ENCODE peak calls at places on chromosomes 13 and 19, in six cellular contexts. O is lower leg skin, P is OCI-LY7, T is AG09309, Y is PC-9, V is bronchial epithelial cell. K is an unnamed sample.

GRCh38 chr13:25300861-25301346 is 521 bp upstream of the NUP58 start:
- DNase-seq in O (peak), P (no peak), T (no peak), Y (no peak), V (no peak), K (no peak)

GRCh38 chr19:12095111-12095790 is 30.7 kb downstream of the ZNF844 start:
- DNase-seq in O (no peak), P (no peak), T (no peak), Y (no peak), V (peak), K (no peak)

GRCh38 chr13:51292000-51292550 is 47.4 kb upstream of the SERPINE3 start:
- DNase-seq in O (peak), P (no peak), T (peak), Y (no peak), V (peak), K (peak)

GRCh38 chr19:17765069-17765618 is 13.9 kb downstream of the FCHO1 start:
- DNase-seq in O (peak), P (no peak), T (no peak), Y (peak), V (peak), K (peak)

GRCh38 chr19:35031072-35031881 is 1.0 kb downstream of the SCN1B start:
- DNase-seq in O (no peak), P (no peak), T (no peak), Y (peak), V (no peak), K (no peak)

GRCh38 chr19:5627395-5627904 is 4.6 kb downstream of the SAFB start:
- DNase-seq in O (peak), P (peak), T (no peak), Y (no peak), V (no peak), K (no peak)

GRCh38 chr19:50719566-50719965 is at the start of gene SHANK1:
- DNase-seq in O (no peak), P (no peak), T (no peak), Y (no peak), V (no peak), K (no peak)

GRCh38 chr19:16814526-16815100 is 14.6 kb upstream of the SIN3B start:
- DNase-seq in O (no peak), P (no peak), T (no peak), Y (no peak), V (no peak), K (no peak)

GRCh38 chr19:32138416-32138815 is 207.0 kb upstream of the ZNF507 start:
- DNase-seq in O (no peak), P (no peak), T (no peak), Y (no peak), V (no peak), K (no peak)
- TF ChIP-seq CTCF in O (no peak), P (peak), T (no peak), Y (no peak), V (no peak), K (no peak)

GRCh38 chr19:18831524-18832330 is at the start of gene UPF1:
- DNase-seq in O (peak), P (peak), T (no peak), Y (peak), V (peak), K (peak)
- TF ChIP-seq CTCF in O (no peak), P (no peak), T (no peak), Y (no peak), V (peak), K (no peak)

DNA sequence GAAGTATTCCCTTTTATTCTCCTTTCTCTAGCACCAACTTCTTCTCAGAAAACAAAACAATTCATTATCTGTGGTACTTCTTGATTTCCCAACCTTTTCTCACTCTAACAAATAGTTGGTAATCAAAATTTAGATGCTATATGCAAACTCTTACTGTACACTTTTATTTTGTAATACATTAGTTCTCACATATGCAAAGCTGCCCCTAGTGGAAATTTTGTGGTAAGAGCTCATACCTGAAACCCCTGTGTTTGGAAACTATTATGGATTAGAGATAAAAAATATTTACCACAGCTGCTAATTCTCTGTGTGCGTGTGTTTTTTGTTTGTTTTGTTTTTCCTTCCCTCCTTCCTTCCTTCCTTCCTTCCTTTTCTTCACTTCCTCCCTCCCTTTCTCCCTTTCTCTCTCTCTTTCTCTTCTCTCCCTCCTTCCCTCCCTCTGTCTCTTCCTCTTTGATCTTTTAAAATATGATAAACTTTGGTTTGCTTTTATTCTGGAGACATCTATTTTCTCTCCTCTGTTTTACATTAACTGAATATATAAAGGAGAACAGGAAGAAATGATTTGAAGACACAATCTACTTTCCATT is 537.4 kb downstream of the SLITRK6 start:
- DNase-seq in O (no peak), P (peak), T (no peak), Y (no peak), V (peak), K (peak)
- TF ChIP-seq CTCF in O (no peak), P (peak), T (peak), Y (peak), V (peak), K (peak)

DNA sequence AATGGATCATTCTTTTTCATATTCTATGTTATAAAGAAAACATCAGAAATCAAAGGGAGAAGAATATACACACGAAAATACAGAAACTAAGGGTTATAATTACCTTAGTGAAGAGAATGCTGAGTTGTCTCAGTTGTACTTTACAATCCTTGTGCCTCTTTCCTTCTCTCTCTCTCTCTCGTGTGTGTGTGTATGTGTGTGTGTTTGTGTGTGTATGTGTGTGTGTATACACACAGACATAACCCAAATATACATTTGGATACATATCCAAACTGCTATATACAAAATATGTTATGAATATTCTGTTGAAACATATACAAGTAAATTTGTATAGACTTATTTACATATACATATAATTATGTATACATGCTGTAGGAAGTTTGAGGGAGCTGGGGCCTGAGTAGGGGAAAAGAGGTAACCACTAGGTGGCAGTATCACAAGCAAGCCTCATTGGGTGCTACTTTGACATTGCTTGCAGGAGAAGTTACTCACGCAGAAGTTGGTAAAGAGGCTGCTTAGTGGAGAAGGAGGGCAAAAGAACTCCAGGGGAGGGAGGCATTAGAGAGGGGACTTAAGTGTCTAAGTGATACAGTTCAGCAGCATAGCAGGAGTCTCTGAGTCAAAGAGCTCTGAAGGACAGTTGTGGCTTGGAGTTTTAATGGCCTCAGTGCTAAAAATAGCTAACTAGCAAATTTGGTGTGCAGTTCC is 465.1 kb upstream of the PCDH20 start:
- DNase-seq in O (no peak), P (peak), T (no peak), Y (peak), V (peak), K (peak)
- TF ChIP-seq CTCF in O (no peak), P (peak), T (peak), Y (peak), V (peak), K (peak)

GRCh38 chr13:111046590-111047141 is 68.4 kb upstream of the ARHGEF7 start:
- DNase-seq in O (peak), P (no peak), T (no peak), Y (no peak), V (no peak), K (no peak)
- TF ChIP-seq CTCF in O (no peak), P (peak), T (peak), Y (no peak), V (peak), K (no peak)

GRCh38 chr19:3323026-3323425 is 43.4 kb upstream of the NFIC start:
- DNase-seq in O (no peak), P (no peak), T (no peak), Y (no peak), V (no peak), K (no peak)

GRCh38 chr19:3321696-3322095 is 44.7 kb upstream of the NFIC start:
- DNase-seq in O (no peak), P (no peak), T (no peak), Y (no peak), V (no peak), K (no peak)

GRCh38 chr19:3320853-3321252 is 45.5 kb upstream of the NFIC start:
- DNase-seq in O (no peak), P (no peak), T (no peak), Y (no peak), V (no peak), K (no peak)

GRCh38 chr19:3323704-3324103 is 42.7 kb upstream of the NFIC start:
- DNase-seq in O (no peak), P (no peak), T (no peak), Y (no peak), V (no peak), K (no peak)

GRCh38 chr19:3322199-3322978 is 44.0 kb upstream of the NFIC start:
- DNase-seq in O (no peak), P (no peak), T (no peak), Y (no peak), V (no peak), K (no peak)
- TF ChIP-seq CTCF in O (no peak), P (no peak), T (no peak), Y (no peak), V (no peak), K (no peak)

GRCh38 chr19:53670345-53670744 is 38.5 kb downstream of the DPRX start:
- DNase-seq in O (no peak), P (no peak), T (no peak), Y (no peak), V (no peak), K (no peak)
- TF ChIP-seq CTCF in O (no peak), P (no peak), T (no peak), Y (no peak), V (no peak), K (no peak)

GRCh38 chr19:55383279-55383788 is 758 bp downstream of the TMEM238 start:
- DNase-seq in O (no peak), P (no peak), T (no peak), Y (no peak), V (no peak), K (no peak)
- TF ChIP-seq CTCF in O (no peak), P (no peak), T (no peak), Y (no peak), V (no peak), K (no peak)

K was measured in MCF 10A.